ENCODE peak calls at places on chromosome 12, in seven cellular contexts. O is mesenchymal stem cell, Q is mesendoderm, C is IMR-90, V is H1, W is H9, D is trophoblast cell. X is an unnamed sample.

GRCh38 chr12:9032202-9032964 is 43.0 kb downstream of the KLRG1 start:
- DNase-seq in O (no peak), Q (no peak), C (no peak), V (no peak), W (no peak), D (peak; percentile 27), X (no peak)

GRCh38 chr12:127455347-127456265 is 811.4 kb upstream of the TMEM132C start:
- DNase-seq in O (no peak), Q (peak; percentile 39), C (no peak), V (no peak), W (peak; percentile 84), D (no peak), X (peak; percentile 8)

GRCh38 chr12:17550011-17550410 is 540.0 kb downstream of the RERGL start:
- DNase-seq in O (no peak), Q (no peak), C (no peak), V (no peak), W (no peak), D (no peak), X (no peak)

GRCh38 chr12:128586630-128587029 is 237.1 kb downstream of the SLC15A4 start:
- DNase-seq in O (no peak), Q (no peak), C (no peak), V (no peak), W (no peak), D (no peak), X (no peak)

GRCh38 chr12:29428630-29429029 is 47.7 kb upstream of the ERGIC2 start:
- DNase-seq in O (peak; percentile 90), Q (no peak), C (peak; percentile 84), V (no peak), W (no peak), D (peak; percentile 49), X (no peak)

GRCh38 chr12:39441963-39442894 is 691 bp downstream of the KIF21A start:
- DNase-seq in O (peak; percentile 52), Q (peak; percentile 54), C (no peak), V (no peak), W (peak; percentile 56), D (peak; percentile 85), X (peak; percentile 29)

GRCh38 chr12:79344855-79345840 is 345.6 kb downstream of the PAWR start:
- DNase-seq in O (peak; percentile 26), Q (peak; percentile 81), C (peak; percentile 50), V (peak; percentile 25), W (peak; percentile 72), D (peak; percentile 79), X (peak; percentile 15)

GRCh38 chr12:96400631-96401060 is 407 bp upstream of the CDK17 start:
- DNase-seq in O (peak; percentile 71), Q (peak; percentile 19), C (peak; percentile 39), V (no peak), W (no peak), D (peak; percentile 54), X (no peak)

GRCh38 chr12:131862994-131863710 is 31.3 kb upstream of the ULK1 start:
- DNase-seq in O (peak; percentile 26), Q (no peak), C (no peak), V (no peak), W (no peak), D (peak; percentile 51), X (peak; percentile 30)

DNA sequence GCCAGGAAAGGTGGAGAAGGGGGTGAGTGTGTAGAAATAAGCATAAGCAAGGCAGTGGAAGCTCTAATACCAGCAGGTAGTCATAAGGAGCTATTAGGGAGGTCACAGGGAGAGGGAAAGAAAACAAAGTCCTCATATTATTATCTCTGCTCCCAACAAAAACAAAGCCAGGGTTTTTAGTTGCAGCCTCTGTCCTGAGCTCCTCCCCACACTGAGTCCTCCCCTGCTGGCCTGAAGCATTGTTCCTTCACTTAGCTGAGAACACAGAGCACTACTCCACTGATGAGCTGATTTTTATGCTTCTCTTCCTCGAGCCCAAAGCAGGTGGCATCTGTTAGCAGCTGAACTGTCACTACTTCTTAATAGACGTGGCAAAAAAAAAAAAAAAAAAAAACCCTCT is 10.4 kb upstream of the STAC3 start:
- DNase-seq in O (no peak), Q (peak; percentile 56), C (no peak), V (no peak), W (no peak), D (no peak), X (no peak)
- H2AK5ac ChIP-seq in O (no peak overlapping the region), Q (no peak overlapping the region), C (no peak overlapping the region), V (no peak overlapping the region), W (no peak overlapping the region), D (no peak overlapping the region), X (no peak overlapping the region)

DNA sequence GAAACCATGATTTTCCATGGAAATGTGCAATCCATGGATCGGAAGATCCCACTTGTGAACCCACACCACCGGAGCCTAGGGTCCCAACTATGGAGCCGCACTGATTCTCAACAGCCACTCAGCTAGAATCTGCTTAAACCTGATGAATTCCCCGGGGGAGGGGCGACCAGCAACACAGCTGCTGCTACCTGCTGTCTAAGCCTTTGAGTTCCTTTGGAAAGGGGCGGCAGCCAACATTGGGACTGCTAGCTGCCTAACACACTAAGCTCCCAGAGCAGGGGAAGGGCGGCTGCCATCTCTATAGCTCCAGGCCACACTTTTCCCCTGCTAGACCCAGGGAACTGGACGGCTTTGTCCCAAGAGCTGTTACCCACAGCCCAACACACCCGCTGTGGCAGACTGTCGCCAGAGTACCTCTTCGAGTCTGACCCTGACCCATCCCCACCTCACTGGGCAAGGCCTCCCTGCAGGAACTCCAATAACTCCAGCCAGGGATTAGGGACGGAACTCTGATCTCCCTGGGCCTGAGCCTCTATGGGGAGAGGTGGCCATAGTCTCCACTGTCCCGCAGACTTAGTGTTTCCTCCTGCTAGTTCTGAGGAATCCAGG is 205.8 kb upstream of the SLC16A7 start:
- DNase-seq in O (no peak), Q (no peak), C (no peak), V (no peak), W (no peak), D (no peak), X (no peak)
- H2BK5ac ChIP-seq in O (no peak overlapping the region), Q (no peak overlapping the region), C (no peak overlapping the region), V (peak overlapping the region; percentile 7), W (no peak overlapping the region), D (no peak overlapping the region), X (peak overlapping the region; percentile 42)

GRCh38 chr12:103626498-103626897 is 39.4 kb downstream of the STAB2 start:
- DNase-seq in O (peak; percentile 35), Q (peak; percentile 59), C (peak; percentile 51), V (no peak), W (peak; percentile 49), D (no peak), X (peak; percentile 8)

GRCh38 chr12:103623716-103624115 is 36.6 kb downstream of the STAB2 start:
- DNase-seq in O (no peak), Q (no peak), C (no peak), V (no peak), W (no peak), D (peak; percentile 75), X (no peak)

GRCh38 chr12:103632554-103633216 is 45.6 kb downstream of the STAB2 start:
- DNase-seq in O (peak; percentile 42), Q (peak; percentile 87), C (peak; percentile 33), V (peak; percentile 86), W (peak; percentile 94), D (peak; percentile 91), X (peak; percentile 58)

GRCh38 chr12:103627189-103627855 is 40.2 kb downstream of the STAB2 start:
- DNase-seq in O (no peak), Q (no peak), C (no peak), V (no peak), W (no peak), D (no peak), X (no peak)
- H2AK5ac ChIP-seq in O (no peak overlapping the region), Q (no peak overlapping the region), C (no peak overlapping the region), V (no peak overlapping the region), W (no peak overlapping the region), D (no peak overlapping the region), X (no peak overlapping the region)

GRCh38 chr12:7046383-7047143 is 14.0 kb upstream of the C1S start:
- DNase-seq in O (no peak), Q (no peak), C (no peak), V (no peak), W (no peak), D (no peak), X (no peak)
- H2BK5ac ChIP-seq in O (no peak overlapping the region), Q (no peak overlapping the region), C (no peak overlapping the region), V (no peak overlapping the region), W (no peak overlapping the region), D (no peak overlapping the region), X (no peak overlapping the region)